ENCODE peak calls at places on chromosomes 16 and 17, in seven cellular contexts. Z is GM12878, Y is HepG2, B is HCT116, X is SK-N-SH, I is K562, E is H1. S is an unnamed sample.

GRCh38 chr16:54630284-54630967 is 300.2 kb upstream of the IRX5 start:
- DNase-seq in Z (no peak), Y (no peak), B (no peak), X (no peak), I (no peak), E (no peak), S (no peak)

GRCh38 chr16:48393843-48394703 is 8.9 kb upstream of the SIAH1 start:
- DNase-seq in Z (no peak), Y (no peak), B (no peak), X (peak), I (peak), E (no peak), S (no peak)

GRCh38 chr17:11486726-11487310 is 111.5 kb upstream of the DNAH9 start:
- DNase-seq in Z (no peak), Y (no peak), B (no peak), X (no peak), I (no peak), E (peak), S (no peak)

GRCh38 chr17:51827140-51827539 is 331.4 kb downstream of the CA10 start:
- DNase-seq in Z (no peak), Y (no peak), B (no peak), X (no peak), I (no peak), E (no peak), S (no peak)

GRCh38 chr16:27472091-27473020 is 70.4 kb downstream of the IL21R start:
- DNase-seq in Z (no peak), Y (no peak), B (no peak), X (no peak), I (no peak), E (no peak), S (no peak)

GRCh38 chr16:57165923-57166322 is 19.9 kb downstream of the PSME3IP1 start:
- DNase-seq in Z (no peak), Y (no peak), B (no peak), X (no peak), I (no peak), E (no peak), S (no peak)

GRCh38 chr16:77816293-77816692 is 27.9 kb downstream of the VAT1L start:
- DNase-seq in Z (no peak), Y (no peak), B (no peak), X (peak), I (no peak), E (no peak), S (no peak)

GRCh38 chr17:3750926-3751325 is 27.2 kb downstream of the HASPIN start:
- DNase-seq in Z (no peak), Y (no peak), B (no peak), X (no peak), I (no peak), E (no peak), S (no peak)

GRCh38 chr17:19541445-19541844 is 7.8 kb downstream of the SLC47A1 start:
- DNase-seq in Z (no peak), Y (no peak), B (no peak), X (no peak), I (no peak), E (no peak), S (no peak)

GRCh38 chr16:14036869-14037268 is 34.2 kb upstream of the MRTFB start:
- DNase-seq in Z (no peak), Y (no peak), B (no peak), X (no peak), I (no peak), E (no peak), S (no peak)

GRCh38 chr17:81340606-81341346 is 45.7 kb upstream of the SLC38A10 start:
- DNase-seq in Z (no peak), Y (no peak), B (no peak), X (peak), I (no peak), E (peak), S (no peak)

GRCh38 chr17:76368545-76368944 is 14.8 kb upstream of the PRPSAP1 start:
- DNase-seq in Z (no peak), Y (no peak), B (no peak), X (peak), I (no peak), E (peak), S (no peak)

GRCh38 chr17:57875109-57876022 is 25.5 kb upstream of the MRPS23 start:
- DNase-seq in Z (no peak), Y (peak), B (peak), X (peak), I (peak), E (peak), S (peak)

GRCh38 chr17:54738496-54738895 is 162.2 kb upstream of the TOM1L1 start:
- DNase-seq in Z (no peak), Y (no peak), B (no peak), X (no peak), I (no peak), E (no peak), S (no peak)

GRCh38 chr17:45950888-45951287 is 48.2 kb upstream of the STH start:
- DNase-seq in Z (no peak), Y (no peak), B (no peak), X (no peak), I (no peak), E (no peak), S (no peak)

DNA sequence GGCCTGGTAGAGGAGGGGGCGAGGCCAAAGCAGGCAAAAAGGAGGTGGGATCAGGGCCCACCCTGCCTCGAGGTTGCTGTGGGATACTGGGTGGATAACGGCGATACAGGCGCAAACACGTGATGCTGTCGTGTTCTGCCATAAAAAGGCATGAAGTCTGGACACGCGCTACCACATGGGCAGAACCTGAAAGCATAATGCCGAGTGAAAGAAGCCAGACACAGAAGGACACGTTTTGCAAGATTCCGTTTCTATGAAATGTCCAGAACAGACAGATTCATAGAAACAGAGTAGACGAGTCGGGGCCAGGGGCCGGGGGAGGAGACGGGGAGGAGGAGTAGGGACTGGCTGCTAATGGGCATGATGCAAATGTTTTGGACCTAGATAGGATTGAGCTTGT is 43.5 kb downstream of the ZDHHC7 start:
- DNase-seq in Z (no peak), Y (no peak), B (no peak), X (no peak), I (no peak), E (no peak), S (no peak)
- TF ChIP-seq JUND in Z (no peak), Y (no peak), B (no peak), X (no peak), I (no peak), E (no peak), S (no peak)

GRCh38 chr16:70715860-70716357 is 30.1 kb upstream of the MTSS2 start:
- DNase-seq in Z (no peak), Y (no peak), B (no peak), X (peak), I (no peak), E (no peak), S (no peak)

GRCh38 chr16:70714526-70715112 is 28.8 kb upstream of the MTSS2 start:
- DNase-seq in Z (no peak), Y (no peak), B (no peak), X (no peak), I (no peak), E (no peak), S (no peak)

GRCh38 chr16:70713781-70714180 is 27.9 kb upstream of the MTSS2 start:
- DNase-seq in Z (no peak), Y (no peak), B (no peak), X (peak), I (no peak), E (no peak), S (peak)

GRCh38 chr16:70717065-70717464 is 31.2 kb upstream of the MTSS2 start:
- DNase-seq in Z (no peak), Y (no peak), B (no peak), X (no peak), I (no peak), E (no peak), S (no peak)

DNA sequence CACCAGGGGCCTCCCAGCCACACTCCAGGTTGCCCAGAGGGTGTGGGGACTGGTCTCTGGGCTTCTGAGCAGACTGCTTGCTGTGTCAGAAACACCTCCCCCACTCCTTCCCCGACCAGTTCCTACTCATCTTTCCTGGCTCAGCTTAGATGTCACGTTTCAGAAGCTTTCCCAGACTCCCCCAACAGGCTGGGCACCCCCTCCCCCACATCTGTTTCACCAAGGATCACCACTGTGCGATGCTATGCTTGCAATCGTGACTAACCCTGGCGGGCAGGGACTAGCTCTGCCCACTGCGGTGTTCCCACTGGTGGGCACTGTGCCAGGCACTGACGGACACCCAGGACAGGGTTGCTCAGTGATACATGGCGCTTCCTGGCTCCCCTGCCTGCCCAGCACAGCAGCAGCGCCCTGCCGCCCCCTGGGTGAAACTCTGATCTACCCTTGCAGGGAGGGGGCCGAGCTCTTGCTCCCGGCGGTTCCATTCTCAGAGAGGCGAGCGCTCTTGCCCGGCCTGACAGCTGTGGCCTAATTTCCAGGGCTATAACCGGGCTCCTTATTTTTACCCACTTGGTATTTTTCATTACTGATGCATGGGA is 29.4 kb upstream of the MTSS2 start:
- DNase-seq in Z (no peak), Y (no peak), B (no peak), X (peak), I (no peak), E (no peak), S (peak)
- TF ChIP-seq JUND in Z (no peak), Y (no peak), B (no peak), X (peak), I (no peak), E (no peak), S (no peak)

GRCh38 chr17:40190197-40191021 is 13.1 kb downstream of the RAPGEFL1 start:
- DNase-seq in Z (no peak), Y (peak), B (no peak), X (peak), I (no peak), E (peak), S (no peak)
- TF ChIP-seq JUND in Z (no peak), Y (no peak), B (no peak), X (no peak), I (no peak), E (no peak), S (no peak)

DNA sequence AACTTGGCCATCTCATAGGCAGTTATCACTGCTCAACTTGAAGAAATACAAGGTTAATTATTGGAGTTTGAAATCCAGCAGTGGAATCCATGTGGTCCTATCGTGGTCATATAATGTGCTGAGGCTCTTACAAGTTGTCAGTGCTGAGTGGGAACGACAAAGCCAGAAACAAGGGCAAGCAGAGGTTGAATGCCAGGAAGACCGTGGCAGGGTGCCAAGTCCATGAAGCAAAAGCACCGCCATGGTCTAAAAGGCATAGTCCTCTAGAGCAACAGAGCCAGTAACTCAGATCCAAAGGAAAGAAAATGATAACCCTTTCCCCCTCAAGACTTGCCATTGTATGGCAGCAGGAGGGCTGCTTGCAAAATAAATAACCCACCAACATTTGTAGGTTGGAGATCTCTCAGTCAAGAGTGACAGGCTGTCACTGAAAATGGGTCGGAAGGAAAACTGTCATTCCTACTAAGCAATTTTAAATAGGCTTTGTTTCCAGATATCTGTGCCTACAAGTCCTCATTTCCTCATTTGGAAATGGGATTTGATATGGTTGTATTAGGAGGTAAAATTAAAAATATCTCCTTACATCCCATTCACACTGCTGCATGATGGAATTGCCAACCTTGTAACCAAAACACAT is 36.4 kb upstream of the HSBP1 start:
- DNase-seq in Z (no peak), Y (no peak), B (no peak), X (no peak), I (no peak), E (no peak), S (no peak)
- TF ChIP-seq JUND in Z (no peak), Y (no peak), B (no peak), X (no peak), I (no peak), E (no peak), S (no peak)

DNA sequence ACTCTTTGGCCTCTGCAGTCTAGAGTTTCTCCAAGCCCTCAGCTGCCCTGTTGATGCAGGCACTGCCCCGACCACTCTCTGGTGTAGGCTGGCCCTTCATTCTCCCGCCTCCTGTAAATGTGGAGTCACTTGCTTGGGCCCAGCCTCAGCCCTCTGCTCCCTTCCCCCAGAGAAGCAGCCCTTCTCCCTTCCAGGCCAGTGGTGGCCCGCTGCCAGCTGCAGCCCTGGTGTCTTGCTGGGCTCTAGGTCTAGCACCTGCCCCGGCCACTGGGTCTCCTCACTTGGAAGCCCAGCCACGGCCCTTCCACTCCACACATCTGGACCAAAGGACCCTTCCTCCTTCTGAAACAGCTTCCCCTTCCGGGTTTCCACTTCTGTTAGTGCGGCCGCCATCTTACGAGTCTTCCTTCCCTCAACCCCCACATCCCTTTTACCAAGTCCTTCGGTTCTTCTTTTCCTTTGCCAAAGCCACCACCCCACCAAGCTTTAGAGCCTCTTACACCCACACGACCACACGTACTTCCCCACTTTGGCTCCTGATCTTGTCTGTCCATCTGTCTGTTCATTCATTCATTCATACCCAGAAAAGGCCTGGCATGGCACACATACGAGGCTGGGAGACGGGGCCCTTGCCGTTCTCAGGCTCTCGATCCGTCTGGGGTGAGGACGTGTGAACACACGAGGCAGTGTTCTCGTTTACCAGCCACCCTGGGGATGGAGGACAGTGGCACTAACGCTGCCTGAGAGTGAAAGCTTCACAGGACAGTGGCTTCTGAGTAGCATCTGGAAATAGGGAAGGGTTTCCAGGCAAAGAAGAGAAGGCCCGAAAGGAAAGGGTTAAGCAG is 68.0 kb downstream of the ABR start:
- DNase-seq in Z (no peak), Y (no peak), B (no peak), X (peak), I (no peak), E (no peak), S (no peak)
- TF ChIP-seq JUND in Z (no peak), Y (no peak), B (no peak), X (no peak), I (no peak), E (no peak), S (no peak)

DNA sequence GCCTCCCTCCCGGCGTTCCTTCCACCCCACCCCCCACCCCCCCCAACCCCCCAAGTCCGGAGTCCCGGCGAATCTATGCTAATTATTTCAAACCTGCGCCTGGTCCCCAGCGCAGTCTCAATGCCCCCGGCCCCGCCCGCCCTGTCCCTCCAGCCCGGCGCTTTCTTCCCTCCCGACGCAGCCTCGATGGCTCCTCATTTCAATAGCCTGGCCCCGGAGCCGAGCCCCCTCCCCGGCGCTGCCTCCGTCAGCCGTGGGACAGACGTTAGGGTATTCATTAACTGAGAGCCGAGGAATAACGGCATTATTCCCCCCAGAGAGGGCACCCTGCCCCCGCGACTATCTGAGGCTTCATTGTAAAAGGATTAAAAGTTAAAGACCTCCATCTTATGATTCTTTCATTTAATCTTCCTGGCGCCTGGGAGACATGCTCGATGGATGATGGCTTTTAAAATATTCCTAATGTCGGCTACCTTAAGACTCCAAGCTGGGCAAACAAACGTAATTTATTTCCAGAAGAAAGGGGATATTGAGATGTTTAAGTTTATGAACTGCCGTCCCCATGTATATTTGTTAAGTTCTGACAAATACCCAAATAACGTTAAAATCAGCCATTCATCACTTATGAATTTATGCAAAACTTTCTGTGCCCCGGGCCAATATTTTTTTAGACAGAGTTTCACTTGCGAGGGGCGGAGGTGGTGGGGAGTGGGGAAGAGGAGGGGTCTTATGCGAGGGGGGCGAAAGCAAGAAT is 3.4 kb downstream of the NOG start:
- DNase-seq in Z (no peak), Y (no peak), B (no peak), X (peak), I (no peak), E (peak), S (no peak)
- TF ChIP-seq JUND in Z (no peak), Y (no peak), B (no peak), X (no peak), I (no peak), E (no peak), S (no peak)

GRCh38 chr17:38705803-38706624 is 941 bp downstream of the MLLT6 start:
- DNase-seq in Z (no peak), Y (peak), B (no peak), X (peak), I (peak), E (peak), S (peak)
- TF ChIP-seq JUND in Z (no peak), Y (no peak), B (no peak), X (no peak), I (no peak), E (no peak), S (no peak)

DNA sequence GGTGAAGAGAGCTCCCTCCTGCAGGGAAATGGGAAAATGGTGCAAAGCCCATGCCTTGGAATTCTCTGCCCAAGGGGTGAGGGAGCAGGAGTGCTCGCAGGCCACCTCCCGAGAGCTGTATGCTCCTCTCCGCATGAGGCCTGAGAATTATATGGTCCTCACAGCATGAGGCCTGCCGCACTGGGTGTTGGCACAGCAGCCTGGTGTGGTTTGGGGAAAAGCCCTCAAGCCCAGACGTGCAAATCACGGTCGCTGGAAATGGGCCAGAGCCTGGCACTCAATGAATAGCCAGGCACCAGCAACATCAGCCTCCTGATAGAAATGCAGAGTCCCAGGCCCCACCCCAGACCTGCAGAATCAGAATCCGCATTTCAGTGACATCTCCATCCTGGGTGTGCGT is 156.4 kb upstream of the FOXF1 start:
- DNase-seq in Z (no peak), Y (no peak), B (no peak), X (no peak), I (no peak), E (no peak), S (no peak)
- TF ChIP-seq JUND in Z (no peak), Y (no peak), B (no peak), X (no peak), I (no peak), E (no peak), S (no peak)

GRCh38 chr17:46991618-46992017 is 12.6 kb upstream of the RPRML start:
- DNase-seq in Z (no peak), Y (no peak), B (no peak), X (no peak), I (no peak), E (no peak), S (no peak)
- TF ChIP-seq JUND in Z (no peak), Y (no peak), B (no peak), X (no peak), I (no peak), E (no peak), S (no peak)

GRCh38 chr16:2489581-2489980 is 14.7 kb downstream of the TBC1D24 start:
- DNase-seq in Z (no peak), Y (no peak), B (no peak), X (no peak), I (no peak), E (no peak), S (no peak)
- TF ChIP-seq JUND in Z (no peak), Y (no peak), B (no peak), X (no peak), I (no peak), E (no peak), S (no peak)

S was measured in T47D.